ENCODE peak calls at places on chromosome 22, in four cellular contexts. One of them, this sample, is unnamed.

GRCh38 chr22:44396021-44396726 is 83.4 kb upstream of the SHISAL1 start:
- DNase-seq in GM12865: no peak
- DNase-seq in kidney: no peak
- DNase-seq in pancreas: no peak
- DNase-seq in this sample: no peak

GRCh38 chr22:33070600-33070999 is 12.4 kb upstream of the SYN3 start:
- DNase-seq in kidney: no peak
- DNase-seq in GM12865: no peak
- DNase-seq in pancreas: no peak
- DNase-seq in this sample: no peak

GRCh38 chr22:44633647-44634046 is 68.4 kb upstream of the PRR5 start:
- DNase-seq in pancreas: no peak
- DNase-seq in GM12865: no peak
- DNase-seq in kidney: no peak
- DNase-seq in this sample: no peak

GRCh38 chr22:42364641-42365336 is 67.4 kb downstream of the NFAM1 start:
- DNase-seq in kidney: no peak
- DNase-seq in pancreas: no peak
- DNase-seq in GM12865: no peak
- DNase-seq in this sample: peak; percentile 28

GRCh38 chr22:19663821-19664325 is 50.4 kb upstream of the SEPTIN5 start:
- DNase-seq in pancreas: no peak
- DNase-seq in GM12865: no peak
- DNase-seq in kidney: peak; percentile 91
- DNase-seq in this sample: peak; percentile 64

GRCh38 chr22:35313311-35314121 is 13.8 kb downstream of the TOM1 start:
- DNase-seq in pancreas: no peak
- DNase-seq in kidney: no peak
- DNase-seq in GM12865: peak; percentile 62
- DNase-seq in this sample: peak; percentile 95

GRCh38 chr22:20203142-20204099 is 52.6 kb upstream of the CCDC188 start:
- DNase-seq in GM12865: no peak
- DNase-seq in kidney: no peak
- DNase-seq in pancreas: no peak
- DNase-seq in this sample: peak; percentile 20

GRCh38 chr22:37661160-37661924 is 2.8 kb downstream of the PDXP start:
- DNase-seq in pancreas: no peak
- DNase-seq in kidney: no peak
- DNase-seq in GM12865: peak; percentile 50
- DNase-seq in this sample: peak; percentile 74

GRCh38 chr22:27885977-27886842 is 32.8 kb downstream of the PITPNB start:
- DNase-seq in GM12865: peak; percentile 42
- DNase-seq in kidney: no peak
- DNase-seq in pancreas: no peak
- DNase-seq in this sample: peak; percentile 87

GRCh38 chr22:48485144-48486135 is 1342.2 kb downstream of the BRD1 start:
- DNase-seq in GM12865: no peak
- DNase-seq in pancreas: no peak
- DNase-seq in kidney: peak; percentile 46
- DNase-seq in this sample: no peak

GRCh38 chr22:30889268-30889995 is 79.1 kb downstream of the MORC2 start:
- DNase-seq in pancreas: peak; percentile 5
- DNase-seq in kidney: peak; percentile 36
- DNase-seq in GM12865: no peak
- DNase-seq in this sample: no peak

GRCh38 chr22:42365337-42365865 is 66.8 kb downstream of the NFAM1 start:
- DNase-seq in GM12865: no peak
- DNase-seq in pancreas: no peak
- DNase-seq in kidney: no peak
- DNase-seq in this sample: no peak

GRCh38 chr22:35312198-35313059 is 12.7 kb downstream of the TOM1 start:
- DNase-seq in GM12865: peak; percentile 58
- DNase-seq in kidney: no peak
- DNase-seq in pancreas: peak; percentile 34
- DNase-seq in this sample: peak; percentile 80

GRCh38 chr22:31647516-31647915 is 14.5 kb downstream of the PISD start:
- DNase-seq in pancreas: no peak
- DNase-seq in GM12865: no peak
- DNase-seq in kidney: no peak
- DNase-seq in this sample: peak; percentile 82

GRCh38 chr22:38982008-38982927 is at the start of gene APOBEC3B:
- DNase-seq in kidney: peak; percentile 95
- DNase-seq in GM12865: peak; percentile 96
- DNase-seq in pancreas: peak; percentile 95
- DNase-seq in this sample: peak; percentile 94

GRCh38 chr22:22823126-22823804 is 64.4 kb upstream of the IGLL5 start:
- DNase-seq in pancreas: no peak
- DNase-seq in kidney: no peak
- DNase-seq in GM12865: peak; percentile 20
- DNase-seq in this sample: no peak

GRCh38 chr22:25090225-25090651 is 109.4 kb upstream of the CRYBB3 start:
- DNase-seq in GM12865: no peak
- DNase-seq in pancreas: no peak
- DNase-seq in kidney: no peak
- DNase-seq in this sample: no peak
- H3K4me3 ChIP-seq in GM12865: no peak overlapping the region
- H3K4me3 ChIP-seq in pancreas: no peak overlapping the region
- H3K4me3 ChIP-seq in kidney: no peak overlapping the region
- H3K4me3 ChIP-seq in this sample: no peak overlapping the region

GRCh38 chr22:50699754-50700386 is 27.2 kb downstream of the SHANK3 start:
- DNase-seq in GM12865: peak; percentile 20
- DNase-seq in pancreas: no peak
- DNase-seq in kidney: peak; percentile 57
- DNase-seq in this sample: no peak
- H3K4me3 ChIP-seq in GM12865: no peak overlapping the region
- H3K4me3 ChIP-seq in pancreas: no peak overlapping the region
- H3K4me3 ChIP-seq in kidney: no peak overlapping the region
- H3K4me3 ChIP-seq in this sample: no peak overlapping the region

GRCh38 chr22:21621891-21622623 is 7.8 kb downstream of the YDJC start:
- DNase-seq in kidney: no peak
- DNase-seq in GM12865: no peak
- DNase-seq in pancreas: no peak
- DNase-seq in this sample: no peak
- H3K4me3 ChIP-seq in kidney: no peak overlapping the region
- H3K4me3 ChIP-seq in GM12865: no peak overlapping the region
- H3K4me3 ChIP-seq in pancreas: no peak overlapping the region
- H3K4me3 ChIP-seq in this sample: no peak overlapping the region

DNA sequence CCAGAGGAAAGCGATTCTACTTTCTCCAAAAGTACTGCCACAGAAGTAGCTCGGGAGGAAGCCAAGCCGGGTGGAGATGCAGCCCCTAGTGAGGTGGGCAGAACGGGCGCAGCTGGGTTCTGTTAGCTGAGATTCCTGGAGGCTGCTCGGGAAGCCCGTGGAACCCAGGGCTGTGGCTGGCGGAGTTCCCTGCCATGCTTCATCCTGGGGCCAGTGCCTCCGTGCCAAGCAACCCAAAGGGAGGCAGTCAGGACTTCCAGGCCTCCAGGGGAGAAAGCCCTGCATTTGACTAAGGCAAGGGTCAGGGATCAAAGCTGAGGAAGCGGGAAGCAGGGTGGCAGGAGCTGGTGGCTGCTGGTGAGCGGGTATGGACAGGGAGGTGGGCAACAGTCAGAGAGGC is 6.7 kb upstream of the TRMU start:
- DNase-seq in GM12865: no peak
- DNase-seq in pancreas: no peak
- DNase-seq in kidney: peak; percentile 52
- DNase-seq in this sample: no peak
- H3K4me3 ChIP-seq in GM12865: no peak overlapping the region
- H3K4me3 ChIP-seq in pancreas: no peak overlapping the region
- H3K4me3 ChIP-seq in kidney: no peak overlapping the region
- H3K4me3 ChIP-seq in this sample: no peak overlapping the region

GRCh38 chr22:40041738-40042137 is 47.0 kb downstream of the FAM83F start:
- DNase-seq in pancreas: no peak
- DNase-seq in kidney: no peak
- DNase-seq in GM12865: no peak
- DNase-seq in this sample: no peak

GRCh38 chr22:40044102-40044869 is 49.5 kb downstream of the FAM83F start:
- DNase-seq in kidney: peak; percentile 98
- DNase-seq in GM12865: peak; percentile 100
- DNase-seq in pancreas: peak; percentile 97
- DNase-seq in this sample: peak; percentile 99

GRCh38 chr22:40042312-40042711 is 47.6 kb downstream of the FAM83F start:
- DNase-seq in kidney: no peak
- DNase-seq in pancreas: no peak
- DNase-seq in GM12865: no peak
- DNase-seq in this sample: no peak

GRCh38 chr22:40043793-40044101 is 49.0 kb downstream of the FAM83F start:
- DNase-seq in kidney: no peak
- DNase-seq in GM12865: no peak
- DNase-seq in pancreas: no peak
- DNase-seq in this sample: no peak

DNA sequence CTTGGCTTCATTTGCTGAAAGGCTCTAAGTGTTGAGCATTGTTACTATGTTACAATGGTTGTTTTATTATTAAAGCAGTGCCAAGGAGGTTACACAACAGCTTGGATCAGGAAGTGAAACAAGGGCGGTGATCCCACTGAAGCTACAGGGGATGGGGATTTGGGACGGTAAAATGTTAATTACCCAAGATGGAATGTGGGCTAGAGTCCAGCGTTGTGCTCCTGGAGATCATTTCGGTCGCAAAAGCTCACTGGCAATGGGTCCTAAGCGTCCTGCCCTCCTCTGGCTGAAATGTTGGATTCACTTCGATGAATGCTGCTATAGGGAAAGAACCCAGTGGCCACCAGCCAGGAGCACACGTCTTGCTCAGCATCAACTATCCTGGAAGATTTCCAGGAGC is 48.3 kb downstream of the FAM83F start:
- DNase-seq in pancreas: peak; percentile 48
- DNase-seq in kidney: no peak
- DNase-seq in GM12865: no peak
- DNase-seq in this sample: no peak
- H3K4me3 ChIP-seq in pancreas: peak overlapping the region; percentile 52
- H3K4me3 ChIP-seq in kidney: peak overlapping the region; percentile 97
- H3K4me3 ChIP-seq in GM12865: no peak overlapping the region
- H3K4me3 ChIP-seq in this sample: no peak overlapping the region

GRCh38 chr22:40680819-40681183 is 1.5 kb downstream of the MCHR1 start:
- DNase-seq in GM12865: no peak
- DNase-seq in pancreas: no peak
- DNase-seq in kidney: no peak
- DNase-seq in this sample: no peak

GRCh38 chr22:40678493-40679248 is 613 bp upstream of the MCHR1 start:
- DNase-seq in pancreas: no peak
- DNase-seq in GM12865: no peak
- DNase-seq in kidney: no peak
- DNase-seq in this sample: no peak

GRCh38 chr22:40679249-40679963 is at the start of gene MCHR1:
- DNase-seq in kidney: peak; percentile 80
- DNase-seq in pancreas: no peak
- DNase-seq in GM12865: no peak
- DNase-seq in this sample: no peak

GRCh38 chr22:40681451-40681850 is 2.2 kb downstream of the MCHR1 start:
- DNase-seq in pancreas: no peak
- DNase-seq in GM12865: no peak
- DNase-seq in kidney: no peak
- DNase-seq in this sample: no peak

DNA sequence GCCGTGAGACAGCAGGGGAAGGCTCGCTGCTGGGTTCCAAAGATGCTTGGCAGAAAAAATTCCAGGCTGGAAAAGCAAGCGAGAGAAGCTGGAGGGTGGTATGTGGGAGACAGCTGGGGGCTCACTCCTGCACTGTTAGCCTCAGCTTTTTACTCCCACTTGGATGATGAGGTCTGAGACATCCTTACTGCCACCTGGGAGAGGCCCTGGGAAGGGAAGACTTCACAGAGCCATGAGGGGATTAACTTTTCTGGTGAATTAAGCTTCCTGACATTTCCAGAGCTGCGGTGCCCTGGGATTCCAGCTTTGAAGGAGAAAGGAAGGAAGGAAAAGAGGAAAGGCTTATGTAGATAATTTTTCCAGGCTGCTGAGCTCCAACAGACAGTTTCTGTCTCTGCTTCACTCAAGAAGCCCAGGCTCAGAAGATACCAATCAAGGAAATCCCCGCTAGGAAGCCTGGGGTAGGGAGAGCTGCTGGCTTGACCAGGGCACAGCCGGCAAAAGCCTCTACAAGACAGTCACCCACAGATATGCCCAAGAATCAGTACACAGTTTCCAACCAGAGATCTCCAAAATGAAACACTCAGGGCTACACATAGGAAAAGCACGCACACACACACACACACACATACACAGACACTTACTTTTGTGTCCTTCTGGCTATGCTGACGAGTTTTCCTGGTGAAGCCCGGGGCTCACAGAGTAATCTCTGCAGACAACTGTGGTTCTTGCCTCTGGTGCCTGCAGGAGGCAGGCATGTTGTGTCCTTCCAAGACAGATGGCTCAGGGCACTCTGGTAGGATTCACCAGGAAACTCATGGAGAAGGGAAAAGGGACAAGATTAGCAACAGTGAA is 907 bp downstream of the MCHR1 start:
- DNase-seq in pancreas: no peak
- DNase-seq in GM12865: no peak
- DNase-seq in kidney: no peak
- DNase-seq in this sample: no peak
- H3K4me3 ChIP-seq in pancreas: no peak overlapping the region
- H3K4me3 ChIP-seq in GM12865: no peak overlapping the region
- H3K4me3 ChIP-seq in kidney: no peak overlapping the region
- H3K4me3 ChIP-seq in this sample: peak overlapping the region; percentile 38

GRCh38 chr22:24893341-24894070 is 53.0 kb downstream of the LHFPL7 start:
- DNase-seq in pancreas: peak; percentile 20
- DNase-seq in kidney: peak; percentile 77
- DNase-seq in GM12865: no peak
- DNase-seq in this sample: no peak

GRCh38 chr22:24894220-24894975 is 52.1 kb downstream of the LHFPL7 start:
- DNase-seq in GM12865: peak; percentile 35
- DNase-seq in kidney: peak; percentile 95
- DNase-seq in pancreas: peak; percentile 92
- DNase-seq in this sample: peak; percentile 96

DNA sequence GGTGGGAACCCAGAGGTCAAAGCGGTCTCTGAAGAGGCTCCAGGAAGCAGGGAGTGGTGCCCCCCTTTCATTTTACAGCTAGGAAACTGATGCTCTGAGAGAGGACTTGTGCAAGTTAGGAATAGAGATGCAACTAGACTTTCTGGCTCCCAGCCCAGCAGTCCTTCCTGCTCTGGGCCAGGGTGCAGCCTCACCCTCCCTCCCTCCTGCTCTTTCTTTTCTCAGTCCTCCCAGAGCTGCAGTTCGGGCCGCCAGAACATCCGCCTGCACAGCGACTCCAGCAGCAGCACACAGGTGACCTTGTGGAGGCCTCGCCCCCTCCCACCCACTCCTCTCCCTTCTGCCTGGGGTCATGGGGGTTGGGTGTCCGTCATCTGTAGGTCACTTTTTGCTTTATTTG is 51.5 kb downstream of the LHFPL7 start:
- DNase-seq in GM12865: peak; percentile 3
- DNase-seq in kidney: peak; percentile 89
- DNase-seq in pancreas: peak; percentile 76
- DNase-seq in this sample: peak; percentile 44
- H3K4me3 ChIP-seq in GM12865: no peak overlapping the region
- H3K4me3 ChIP-seq in kidney: peak overlapping the region; percentile 13
- H3K4me3 ChIP-seq in pancreas: no peak overlapping the region
- H3K4me3 ChIP-seq in this sample: peak overlapping the region; percentile 2